ENCODE peak calls at places on chromosomes 4 and X, in four cellular contexts. One of them, this sample, is unnamed.

GRCh38 chr4:155615054-155615887 is 51.4 kb upstream of the GUCY1A1 start:
- DNase-seq in H1: no peak
- DNase-seq in A549: no peak
- DNase-seq in HepG2: no peak
- DNase-seq in this sample: no peak

GRCh38 chr4:78525559-78525958 is 26.0 kb upstream of the ANXA3 start:
- DNase-seq in H1: no peak
- DNase-seq in A549: no peak
- DNase-seq in HepG2: no peak
- DNase-seq in this sample: no peak

GRCh38 chr4:7351014-7351413 is 83.7 kb downstream of the PSAPL1 start:
- DNase-seq in H1: no peak
- DNase-seq in A549: no peak
- DNase-seq in HepG2: no peak
- DNase-seq in this sample: no peak

GRCh38 chr4:141845901-141846300 is 209.5 kb downstream of the IL15 start:
- DNase-seq in H1: no peak
- DNase-seq in A549: no peak
- DNase-seq in HepG2: no peak
- DNase-seq in this sample: no peak

GRCh38 chr4:55545133-55545532 is 1.6 kb downstream of the CLOCK start:
- DNase-seq in H1: no peak
- DNase-seq in A549: no peak
- DNase-seq in HepG2: peak
- DNase-seq in this sample: no peak

GRCh38 chr4:94068712-94069111 is 139.0 kb upstream of the SMARCAD1 start:
- DNase-seq in H1: no peak
- DNase-seq in A549: no peak
- DNase-seq in HepG2: no peak
- DNase-seq in this sample: no peak

GRCh38 chr4:133452669-133453068 is 303.6 kb downstream of the PCDH10 start:
- DNase-seq in H1: no peak
- DNase-seq in A549: no peak
- DNase-seq in HepG2: no peak
- DNase-seq in this sample: no peak

GRCh38 chr4:74324262-74324661 is 16.0 kb downstream of the EPGN start:
- DNase-seq in H1: no peak
- DNase-seq in A549: no peak
- DNase-seq in HepG2: no peak
- DNase-seq in this sample: no peak

GRCh38 chrX:111254896-111255693 is 15.2 kb downstream of the CAPN6 start:
- DNase-seq in H1: no peak
- DNase-seq in A549: no peak
- DNase-seq in HepG2: no peak
- DNase-seq in this sample: no peak

GRCh38 chrX:39810901-39811300 is 286.9 kb downstream of the BCOR start:
- DNase-seq in H1: no peak
- DNase-seq in A549: no peak
- DNase-seq in HepG2: no peak
- DNase-seq in this sample: no peak

GRCh38 chr4:75547647-75548387 is 8.0 kb upstream of the ODAPH start:
- DNase-seq in H1: no peak
- DNase-seq in A549: no peak
- DNase-seq in HepG2: peak
- DNase-seq in this sample: no peak

GRCh38 chr4:105461221-105462041 is 12.4 kb downstream of the PPA2 start:
- DNase-seq in H1: no peak
- DNase-seq in A549: no peak
- DNase-seq in HepG2: no peak
- DNase-seq in this sample: no peak

GRCh38 chrX:13029341-13029740 is 15.1 kb downstream of the FAM9C start:
- DNase-seq in H1: no peak
- DNase-seq in A549: peak
- DNase-seq in HepG2: no peak
- DNase-seq in this sample: no peak

GRCh38 chr4:26490111-26490979 is at the start of gene CCKAR:
- DNase-seq in H1: no peak
- DNase-seq in A549: no peak
- DNase-seq in HepG2: no peak
- DNase-seq in this sample: no peak

GRCh38 chr4:108255203-108255747 is 86.5 kb upstream of the LEF1 start:
- DNase-seq in H1: no peak
- DNase-seq in A549: no peak
- DNase-seq in HepG2: no peak
- DNase-seq in this sample: no peak

GRCh38 chr4:8235224-8235623 is 34.3 kb upstream of the HTRA3 start:
- DNase-seq in H1: no peak
- DNase-seq in A549: no peak
- DNase-seq in HepG2: no peak
- DNase-seq in this sample: no peak

GRCh38 chr4:10157478-10158354 is 41.1 kb upstream of the WDR1 start:
- DNase-seq in H1: peak
- DNase-seq in A549: peak
- DNase-seq in HepG2: peak
- DNase-seq in this sample: peak

GRCh38 chr4:168119100-168119499 is 26.8 kb downstream of the ANXA10 start:
- DNase-seq in H1: no peak
- DNase-seq in A549: no peak
- DNase-seq in HepG2: no peak
- DNase-seq in this sample: no peak

GRCh38 chrX:13377537-13377936 is 57.7 kb upstream of the ATXN3L start:
- DNase-seq in H1: no peak
- DNase-seq in A549: no peak
- DNase-seq in HepG2: no peak
- DNase-seq in this sample: no peak

GRCh38 chr4:81786063-81786763 is 314.5 kb upstream of the RASGEF1B start:
- DNase-seq in H1: no peak
- DNase-seq in A549: no peak
- DNase-seq in HepG2: no peak
- DNase-seq in this sample: no peak

GRCh38 chr4:24917076-24917856 is 4.4 kb upstream of the CCDC149 start:
- DNase-seq in H1: no peak
- DNase-seq in A549: no peak
- DNase-seq in HepG2: no peak
- DNase-seq in this sample: no peak

GRCh38 chr4:87975466-87975865 is at the start of gene SPP1:
- DNase-seq in H1: peak
- DNase-seq in A549: peak
- DNase-seq in HepG2: peak
- DNase-seq in this sample: no peak

GRCh38 chrX:40496728-40497127 is 84.0 kb upstream of the ATP6AP2 start:
- DNase-seq in H1: no peak
- DNase-seq in A549: no peak
- DNase-seq in HepG2: peak
- DNase-seq in this sample: no peak

GRCh38 chr4:85905761-85906160 is 430.8 kb downstream of the ARHGAP24 start:
- DNase-seq in H1: no peak
- DNase-seq in A549: no peak
- DNase-seq in HepG2: no peak
- DNase-seq in this sample: no peak

GRCh38 chr4:40349561-40350198 is 14.5 kb downstream of the CHRNA9 start:
- DNase-seq in H1: no peak
- DNase-seq in A549: no peak
- DNase-seq in HepG2: no peak
- DNase-seq in this sample: no peak

GRCh38 chr4:25810016-25810415 is 52.8 kb downstream of the SEL1L3 start:
- DNase-seq in H1: no peak
- DNase-seq in A549: no peak
- DNase-seq in HepG2: peak
- DNase-seq in this sample: no peak

GRCh38 chrX:71315917-71316316 is 14.4 kb downstream of the ITGB1BP2 start:
- DNase-seq in H1: no peak
- DNase-seq in A549: no peak
- DNase-seq in HepG2: no peak
- DNase-seq in this sample: no peak

GRCh38 chrX:47936224-47936939 is 67.4 kb downstream of the ZNF182 start:
- DNase-seq in H1: no peak
- DNase-seq in A549: no peak
- DNase-seq in HepG2: no peak
- DNase-seq in this sample: no peak

GRCh38 chr4:18676136-18676922 is 654.8 kb upstream of the LCORL start:
- DNase-seq in H1: no peak
- DNase-seq in A549: no peak
- DNase-seq in HepG2: no peak
- DNase-seq in this sample: no peak

GRCh38 chr4:84483738-84484137 is 15.4 kb downstream of the NKX6-1 start:
- DNase-seq in H1: no peak
- DNase-seq in A549: no peak
- DNase-seq in HepG2: no peak
- DNase-seq in this sample: no peak

GRCh38 chr4:102569200-102569599 is 68.0 kb downstream of the NFKB1 start:
- DNase-seq in H1: no peak
- DNase-seq in A549: no peak
- DNase-seq in HepG2: no peak
- DNase-seq in this sample: no peak

GRCh38 chr4:74364649-74365491 is at the start of gene EREG:
- DNase-seq in H1: peak
- DNase-seq in A549: peak
- DNase-seq in HepG2: no peak
- DNase-seq in this sample: no peak

GRCh38 chr4:114226968-114227760 is 247.7 kb upstream of the ARSJ start:
- DNase-seq in H1: no peak
- DNase-seq in A549: no peak
- DNase-seq in HepG2: no peak
- DNase-seq in this sample: no peak
- TF ChIP-seq KDM1A in H1: no peak
- TF ChIP-seq KDM1A in A549: no peak
- TF ChIP-seq KDM1A in HepG2: no peak
- TF ChIP-seq KDM1A in this sample: no peak

GRCh38 chr4:17490575-17491059 is 21.3 kb downstream of the QDPR start:
- DNase-seq in H1: no peak
- DNase-seq in A549: no peak
- DNase-seq in HepG2: peak
- DNase-seq in this sample: no peak
- TF ChIP-seq KDM1A in H1: no peak
- TF ChIP-seq KDM1A in A549: no peak
- TF ChIP-seq KDM1A in HepG2: no peak
- TF ChIP-seq KDM1A in this sample: no peak

DNA sequence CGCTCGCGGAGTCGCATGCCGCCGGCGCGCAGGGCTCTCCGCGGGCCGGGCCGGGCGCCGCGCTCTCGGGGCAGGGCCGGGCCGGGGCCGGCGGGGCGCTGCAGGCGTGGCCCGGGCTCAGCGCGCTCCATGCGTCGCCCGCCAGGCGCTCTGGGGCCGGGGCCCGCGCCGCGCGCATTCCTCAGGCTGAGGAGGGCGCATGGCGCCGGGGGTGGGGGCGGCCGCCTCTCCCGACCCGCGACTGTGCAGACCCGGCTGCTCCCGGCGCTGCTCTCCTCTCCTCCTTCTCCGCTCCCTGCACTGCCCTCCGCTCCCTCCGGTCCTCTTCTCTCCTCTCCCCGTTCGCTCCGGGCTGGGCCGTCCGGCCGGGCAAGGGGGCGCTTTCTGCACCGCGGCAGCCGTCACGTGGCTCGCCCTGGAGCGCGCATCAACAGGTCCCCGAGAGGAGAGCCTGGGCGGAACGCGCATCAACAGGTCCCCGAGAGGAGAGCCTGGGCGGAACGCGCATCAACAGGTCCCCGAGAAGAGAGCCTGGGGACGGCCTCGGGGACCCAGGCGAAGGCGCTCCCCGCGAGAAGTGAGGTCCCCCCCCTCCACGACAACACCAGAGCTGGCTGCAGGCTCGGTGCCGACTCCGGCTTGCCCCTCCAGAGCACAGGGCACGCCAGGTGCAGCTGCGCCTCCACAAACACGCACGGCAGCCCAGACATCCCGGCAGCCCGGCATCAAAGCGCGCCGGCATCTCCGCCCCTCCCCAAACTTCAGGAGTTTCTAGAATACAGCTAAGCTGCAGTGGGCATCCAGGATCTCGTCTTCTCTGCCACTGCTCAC is 12.9 kb downstream of the PPP2R3B start:
- DNase-seq in H1: no peak
- DNase-seq in A549: peak
- DNase-seq in HepG2: peak
- DNase-seq in this sample: no peak
- TF ChIP-seq KDM1A in H1: no peak
- TF ChIP-seq KDM1A in A549: no peak
- TF ChIP-seq KDM1A in HepG2: no peak
- TF ChIP-seq KDM1A in this sample: no peak

GRCh38 chr4:59608466-59608865 is 1591.7 kb upstream of the ADGRL3 start:
- DNase-seq in H1: no peak
- DNase-seq in A549: no peak
- DNase-seq in HepG2: no peak
- DNase-seq in this sample: no peak

DNA sequence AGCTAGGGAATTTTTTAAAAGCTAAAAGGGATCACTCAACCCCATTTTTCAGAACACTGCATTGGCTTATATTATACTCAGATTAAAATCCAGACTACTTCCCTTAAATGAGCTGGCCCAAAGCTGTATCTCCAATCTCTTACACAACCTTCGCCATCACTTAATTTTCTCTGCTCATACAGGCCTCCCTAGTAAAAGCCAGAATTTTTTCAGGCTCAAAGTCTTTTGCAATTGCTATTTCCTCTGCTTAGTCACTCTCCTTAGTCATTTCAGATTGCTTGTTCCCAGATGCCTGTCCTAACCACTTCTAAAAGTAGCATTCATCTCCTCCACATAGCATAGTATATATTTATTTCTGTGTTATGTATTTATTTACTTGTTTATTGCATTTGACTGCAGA is 1587.9 kb upstream of the ADGRL3 start:
- DNase-seq in H1: no peak
- DNase-seq in A549: peak
- DNase-seq in HepG2: no peak
- DNase-seq in this sample: no peak
- TF ChIP-seq KDM1A in H1: no peak
- TF ChIP-seq KDM1A in A549: no peak
- TF ChIP-seq KDM1A in HepG2: no peak
- TF ChIP-seq KDM1A in this sample: no peak

DNA sequence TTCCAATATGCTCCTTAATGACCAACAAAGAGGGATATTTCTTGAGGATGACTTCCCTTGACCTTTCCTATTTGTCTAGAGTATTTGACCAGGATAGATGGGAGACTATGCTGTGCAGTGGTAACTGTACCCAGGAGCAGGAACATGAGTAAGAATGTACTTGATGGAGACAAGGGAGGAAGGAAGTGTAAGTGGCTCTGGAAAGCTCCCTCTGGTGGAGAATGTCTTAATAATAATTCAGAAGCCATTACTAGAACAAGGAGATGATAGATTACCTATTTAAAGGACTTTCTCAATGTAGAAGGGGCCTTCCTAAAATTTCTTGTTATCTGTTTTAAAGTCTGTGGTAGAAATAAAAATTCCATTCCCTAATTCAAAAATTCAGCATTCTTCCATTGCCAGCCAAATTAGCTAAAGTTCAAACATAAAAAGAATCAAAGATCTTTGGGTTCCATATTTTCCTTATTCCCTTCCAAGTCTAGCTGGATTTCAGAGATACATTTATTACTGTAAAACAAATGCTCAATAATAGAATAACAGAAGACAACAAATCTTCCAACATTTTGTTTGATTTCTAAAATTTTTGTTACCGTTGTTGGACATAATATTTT is 83.8 kb downstream of the GRID2 start:
- DNase-seq in H1: peak
- DNase-seq in A549: peak
- DNase-seq in HepG2: peak
- DNase-seq in this sample: peak
- TF ChIP-seq KDM1A in H1: no peak
- TF ChIP-seq KDM1A in A549: no peak
- TF ChIP-seq KDM1A in HepG2: no peak
- TF ChIP-seq KDM1A in this sample: no peak

This sample was measured in GM12878.